ENCODE peak calls at places on chromosomes 4 and X, in six cellular contexts. K is bronchial epithelial cell, Q is H9, G is thoracic aorta, D is tibial nerve, Z is mucosa of descending colon. F is an unnamed sample.

GRCh38 chr4:61428950-61429349 is 228.8 kb downstream of the ADGRL3 start:
- DNase-seq in K (no peak), Q (no peak), G (no peak), D (no peak), Z (no peak), F (no peak)

GRCh38 chr4:154818230-154818629 is 37.2 kb downstream of the RBM46 start:
- DNase-seq in K (no peak), Q (no peak), G (no peak), D (no peak), Z (no peak), F (no peak)

GRCh38 chr4:161799687-161800086 is 364.1 kb downstream of the FSTL5 start:
- DNase-seq in K (peak; percentile 81), Q (no peak), G (no peak), D (no peak), Z (no peak), F (no peak)

GRCh38 chr4:183443609-183444148 is 757 bp upstream of the CDKN2AIP start:
- DNase-seq in K (peak; percentile 36), Q (peak; percentile 78), G (peak; percentile 10), D (no peak), Z (no peak), F (peak; percentile 47)

GRCh38 chr4:113566015-113566795 is 195.3 kb downstream of the CAMK2D start:
- DNase-seq in K (no peak), Q (no peak), G (no peak), D (no peak), Z (no peak), F (no peak)

GRCh38 chr4:105471566-105472176 is 2.2 kb downstream of the PPA2 start:
- DNase-seq in K (peak; percentile 70), Q (peak; percentile 73), G (peak; percentile 16), D (peak; percentile 86), Z (peak; percentile 38), F (peak; percentile 64)

GRCh38 chrX:49237060-49237459 is 1.8 kb downstream of the CCDC22 start:
- DNase-seq in K (no peak), Q (no peak), G (no peak), D (no peak), Z (no peak), F (peak; percentile 57)

GRCh38 chr4:98262431-98262830 is 1.2 kb downstream of the RAP1GDS1 start:
- DNase-seq in K (no peak), Q (no peak), G (no peak), D (no peak), Z (no peak), F (no peak)

GRCh38 chrX:19670321-19670750 is 155.0 kb upstream of the MAP3K15 start:
- DNase-seq in K (peak; percentile 24), Q (no peak), G (no peak), D (peak; percentile 8), Z (no peak), F (no peak)

GRCh38 chrX:41828821-41829220 is 94.5 kb downstream of the CASK start:
- DNase-seq in K (no peak), Q (no peak), G (no peak), D (no peak), Z (no peak), F (no peak)

GRCh38 chr4:123621072-123621705 is 224.6 kb downstream of the SPRY1 start:
- DNase-seq in K (no peak), Q (no peak), G (no peak), D (peak; percentile 7), Z (no peak), F (no peak)

GRCh38 chr4:189071241-189071640 is 869.4 kb upstream of the FRG1 start:
- DNase-seq in K (no peak), Q (no peak), G (no peak), D (no peak), Z (no peak), F (no peak)

GRCh38 chr4:76307670-76308014 is 1.1 kb downstream of the STBD1 start:
- DNase-seq in K (no peak), Q (no peak), G (no peak), D (no peak), Z (peak; percentile 47), F (no peak)

GRCh38 chr4:76308548-76308947 is 2.0 kb downstream of the STBD1 start:
- DNase-seq in K (no peak), Q (no peak), G (no peak), D (no peak), Z (no peak), F (no peak)

GRCh38 chr4:76305033-76305687 is 1.4 kb upstream of the STBD1 start:
- DNase-seq in K (no peak), Q (no peak), G (no peak), D (no peak), Z (no peak), F (no peak)

GRCh38 chr4:76305971-76306881 is at the start of gene STBD1:
- DNase-seq in K (peak; percentile 47), Q (peak; percentile 88), G (peak; percentile 48), D (peak; percentile 47), Z (peak; percentile 94), F (no peak)

GRCh38 chr4:76306882-76307669 is 543 bp downstream of the STBD1 start:
- DNase-seq in K (peak; percentile 29), Q (peak; percentile 70), G (no peak), D (peak; percentile 12), Z (peak; percentile 87), F (peak; percentile 49)
- TF ChIP-seq CTCF in K (peak; percentile 50), Q (peak; percentile 48), G (peak; percentile 28), D (no peak), Z (peak; percentile 32), F (peak; percentile 22)

GRCh38 chr4:56643596-56643995 is 37.5 kb downstream of the HOPX start:
- DNase-seq in K (no peak), Q (no peak), G (no peak), D (no peak), Z (no peak), F (no peak)

GRCh38 chr4:56640907-56641493 is 40.1 kb downstream of the HOPX start:
- DNase-seq in K (peak; percentile 42), Q (no peak), G (no peak), D (no peak), Z (no peak), F (no peak)

GRCh38 chr4:56637791-56638190 is 43.3 kb downstream of the HOPX start:
- DNase-seq in K (peak; percentile 82), Q (no peak), G (no peak), D (no peak), Z (no peak), F (no peak)

GRCh38 chr4:56637154-56637553 is 43.9 kb downstream of the HOPX start:
- DNase-seq in K (peak; percentile 97), Q (no peak), G (no peak), D (no peak), Z (no peak), F (no peak)

GRCh38 chr4:56641494-56642051 is 39.5 kb downstream of the HOPX start:
- DNase-seq in K (peak; percentile 97), Q (no peak), G (no peak), D (no peak), Z (no peak), F (no peak)
- TF ChIP-seq CTCF in K (peak; percentile 27), Q (no peak), G (peak; percentile 15), D (no peak), Z (no peak), F (no peak)

GRCh38 chr4:151644625-151645024 is 116.2 kb downstream of the GATB start:
- DNase-seq in K (no peak), Q (peak; percentile 75), G (no peak), D (no peak), Z (no peak), F (no peak)
- TF ChIP-seq CTCF in K (peak; percentile 52), Q (peak; percentile 76), G (no peak), D (peak; percentile 9), Z (peak; percentile 24), F (peak; percentile 34)

GRCh38 chr4:150306719-150307118 is 228.5 kb downstream of the DCLK2 start:
- DNase-seq in K (no peak), Q (no peak), G (no peak), D (no peak), Z (no peak), F (no peak)

GRCh38 chr4:150305995-150306394 is 227.8 kb downstream of the DCLK2 start:
- DNase-seq in K (peak; percentile 64), Q (no peak), G (no peak), D (no peak), Z (no peak), F (no peak)

GRCh38 chr4:150310159-150310895 is 232.1 kb downstream of the DCLK2 start:
- DNase-seq in K (no peak), Q (no peak), G (no peak), D (no peak), Z (no peak), F (no peak)

GRCh38 chr4:150314031-150314430 is 235.8 kb downstream of the DCLK2 start:
- DNase-seq in K (no peak), Q (no peak), G (no peak), D (no peak), Z (no peak), F (no peak)

GRCh38 chr4:150308824-150309472 is 230.7 kb downstream of the DCLK2 start:
- DNase-seq in K (peak; percentile 83), Q (no peak), G (no peak), D (no peak), Z (no peak), F (no peak)
- TF ChIP-seq CTCF in K (no peak), Q (no peak), G (no peak), D (no peak), Z (no peak), F (no peak)

GRCh38 chrX:134146493-134146892 is 90.5 kb upstream of the CCDC160 start:
- DNase-seq in K (no peak), Q (no peak), G (no peak), D (no peak), Z (no peak), F (no peak)

GRCh38 chrX:134148293-134148692 is 88.7 kb upstream of the CCDC160 start:
- DNase-seq in K (no peak), Q (no peak), G (no peak), D (no peak), Z (no peak), F (no peak)

GRCh38 chrX:134139090-134139489 is 97.9 kb upstream of the CCDC160 start:
- DNase-seq in K (no peak), Q (no peak), G (no peak), D (no peak), Z (no peak), F (no peak)

GRCh38 chrX:134144231-134144630 is 92.8 kb upstream of the CCDC160 start:
- DNase-seq in K (peak; percentile 4), Q (no peak), G (no peak), D (no peak), Z (no peak), F (no peak)
- TF ChIP-seq CTCF in K (peak; percentile 29), Q (peak; percentile 62), G (no peak), D (peak; percentile 24), Z (no peak), F (peak; percentile 30)

DNA sequence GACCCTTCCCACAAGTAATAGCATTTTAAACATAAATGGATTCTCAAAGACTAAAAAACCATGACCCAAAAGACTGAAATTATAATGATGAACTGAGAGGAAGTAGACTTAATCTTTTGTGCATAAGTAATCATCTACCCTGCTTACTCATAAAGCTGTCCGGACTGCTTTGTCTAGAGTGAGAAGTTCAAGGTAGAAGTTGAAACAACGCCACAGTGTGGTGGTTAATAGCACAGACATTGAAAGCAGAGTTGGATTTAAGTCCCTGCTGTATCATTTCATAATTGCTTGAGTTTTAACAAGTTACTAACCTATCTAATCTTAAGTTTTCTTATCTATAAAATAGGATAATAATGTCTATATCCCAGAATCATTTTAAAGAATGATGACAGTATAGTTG is 346.5 kb downstream of the CENPC start:
- DNase-seq in K (peak; percentile 74), Q (peak; percentile 31), G (no peak), D (peak; percentile 21), Z (no peak), F (no peak)
- TF ChIP-seq CTCF in K (peak; percentile 31), Q (peak; percentile 69), G (no peak), D (peak; percentile 7), Z (no peak), F (no peak)

GRCh38 chr4:106522839-106523238 is 154.3 kb upstream of the GIMD1 start:
- DNase-seq in K (peak; percentile 5), Q (no peak), G (no peak), D (no peak), Z (no peak), F (no peak)
- TF ChIP-seq CTCF in K (no peak), Q (peak; percentile 32), G (no peak), D (no peak), Z (no peak), F (no peak)